ENCODE peak calls at places on chromosomes 6 and 20, in six cellular contexts. V is HCT116, G is tibial nerve, E is heart left ventricle, D is H54, R is body of pancreas. I is an unnamed sample.
A peak's percentile ranks its signal among the peaks of the same experiment; 100 is the strongest.

GRCh38 chr6:150366118-150366778 is 2.6 kb upstream of the IYD start:
- DNase-seq in V (no peak), G (no peak), E (no peak), D (no peak), R (no peak), I (no peak)

GRCh38 chr6:56570434-56571359 is 72.0 kb downstream of the DST start:
- DNase-seq in V (no peak), G (no peak), E (no peak), D (no peak), R (peak; percentile 16), I (no peak)

GRCh38 chr6:166635556-166635955 is 8.5 kb upstream of the RPS6KA2 start:
- DNase-seq in V (no peak), G (no peak), E (no peak), D (no peak), R (no peak), I (no peak)

GRCh38 chr6:12439296-12439695 is 149.1 kb downstream of the EDN1 start:
- DNase-seq in V (no peak), G (no peak), E (no peak), D (no peak), R (no peak), I (no peak)

GRCh38 chr6:142659661-142660060 is 285.3 kb downstream of the HIVEP2 start:
- DNase-seq in V (no peak), G (no peak), E (no peak), D (no peak), R (no peak), I (no peak)

GRCh38 chr6:47151232-47151898 is 109.2 kb upstream of the ADGRF1 start:
- DNase-seq in V (no peak), G (no peak), E (no peak), D (no peak), R (no peak), I (no peak)

GRCh38 chr6:22214314-22214713 is 82.5 kb downstream of the PRL start:
- DNase-seq in V (no peak), G (no peak), E (no peak), D (no peak), R (no peak), I (no peak)

GRCh38 chr6:108914235-108915022 is 66.2 kb downstream of the ARMC2 start:
- DNase-seq in V (peak; percentile 32), G (no peak), E (no peak), D (peak; percentile 14), R (peak; percentile 15), I (no peak)

GRCh38 chr6:39841291-39841690 is 49.1 kb downstream of the DAAM2 start:
- DNase-seq in V (no peak), G (no peak), E (no peak), D (no peak), R (no peak), I (no peak)

GRCh38 chr6:40325791-40326190 is 261.4 kb downstream of the LRFN2 start:
- DNase-seq in V (no peak), G (no peak), E (no peak), D (no peak), R (no peak), I (no peak)

GRCh38 chr20:47656313-47656712 is 129.0 kb downstream of the SULF2 start:
- DNase-seq in V (no peak), G (no peak), E (no peak), D (no peak), R (no peak), I (no peak)

GRCh38 chr20:49323622-49324238 is 45.9 kb upstream of the ZNFX1 start:
- DNase-seq in V (peak; percentile 34), G (peak; percentile 31), E (no peak), D (peak; percentile 56), R (peak; percentile 33), I (no peak)

GRCh38 chr6:165439928-165440554 is 130.6 kb upstream of the C6orf118 start:
- DNase-seq in V (peak; percentile 34), G (no peak), E (no peak), D (no peak), R (no peak), I (no peak)

GRCh38 chr6:34671801-34672656 is 24.5 kb downstream of the ILRUN start:
- DNase-seq in V (no peak), G (no peak), E (no peak), D (peak; percentile 54), R (no peak), I (peak; percentile 43)

GRCh38 chr6:121430514-121431460 is 4.7 kb upstream of the GJA1 start:
- DNase-seq in V (peak; percentile 29), G (peak; percentile 40), E (no peak), D (no peak), R (peak; percentile 30), I (no peak)

GRCh38 chr6:88662653-88663174 is 300.7 kb downstream of the RNGTT start:
- DNase-seq in V (no peak), G (no peak), E (no peak), D (no peak), R (no peak), I (no peak)
- TF ChIP-seq POLR2A in V (no peak), G (no peak), E (no peak), D (no peak), R (no peak), I (no peak)

DNA sequence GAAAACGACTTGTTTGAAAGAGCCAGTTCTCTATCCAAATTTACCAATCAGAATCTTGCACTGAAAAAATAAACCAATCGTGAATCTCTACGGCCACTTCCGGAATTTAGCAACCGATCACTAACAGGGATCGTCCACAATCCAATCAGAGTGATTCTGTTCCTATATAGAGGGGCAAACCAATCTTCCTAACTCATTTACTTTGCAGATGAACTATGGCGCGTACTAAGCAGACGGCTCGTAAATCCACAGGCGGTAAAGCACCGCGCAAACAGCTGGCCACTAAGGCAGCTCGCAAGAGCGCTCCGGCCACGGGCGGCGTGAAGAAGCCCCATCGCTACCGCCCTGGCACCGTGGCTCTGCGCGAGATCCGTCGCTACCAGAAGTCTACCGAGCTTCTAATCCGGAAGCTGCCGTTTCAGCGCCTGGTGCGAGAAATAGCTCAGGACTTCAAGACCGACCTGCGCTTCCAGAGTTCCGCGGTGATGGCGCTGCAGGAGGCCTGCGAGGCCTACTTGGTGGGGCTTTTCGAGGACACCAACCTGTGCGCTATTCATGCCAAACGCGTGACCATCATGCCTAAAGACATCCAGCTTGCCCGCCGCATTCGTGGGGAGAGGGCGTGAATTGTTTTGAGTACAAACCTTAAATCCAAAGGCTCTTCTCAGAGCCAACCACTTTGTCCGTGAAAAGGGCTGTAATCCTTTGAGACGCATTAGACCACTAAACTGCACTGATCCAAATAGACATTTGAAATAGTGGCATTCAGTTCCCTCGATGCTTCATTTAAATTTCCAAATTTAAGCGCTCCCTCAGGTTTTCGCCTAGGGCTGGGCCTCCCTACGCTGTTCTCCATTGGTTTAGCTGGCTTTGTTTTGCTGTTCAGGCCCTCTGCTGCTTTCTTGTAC is 138.0 kb downstream of the HFE start:
- DNase-seq in V (no peak), G (no peak), E (no peak), D (no peak), R (no peak), I (no peak)
- TF ChIP-seq POLR2A in V (no peak), G (no peak), E (no peak), D (no peak), R (no peak), I (no peak)

DNA sequence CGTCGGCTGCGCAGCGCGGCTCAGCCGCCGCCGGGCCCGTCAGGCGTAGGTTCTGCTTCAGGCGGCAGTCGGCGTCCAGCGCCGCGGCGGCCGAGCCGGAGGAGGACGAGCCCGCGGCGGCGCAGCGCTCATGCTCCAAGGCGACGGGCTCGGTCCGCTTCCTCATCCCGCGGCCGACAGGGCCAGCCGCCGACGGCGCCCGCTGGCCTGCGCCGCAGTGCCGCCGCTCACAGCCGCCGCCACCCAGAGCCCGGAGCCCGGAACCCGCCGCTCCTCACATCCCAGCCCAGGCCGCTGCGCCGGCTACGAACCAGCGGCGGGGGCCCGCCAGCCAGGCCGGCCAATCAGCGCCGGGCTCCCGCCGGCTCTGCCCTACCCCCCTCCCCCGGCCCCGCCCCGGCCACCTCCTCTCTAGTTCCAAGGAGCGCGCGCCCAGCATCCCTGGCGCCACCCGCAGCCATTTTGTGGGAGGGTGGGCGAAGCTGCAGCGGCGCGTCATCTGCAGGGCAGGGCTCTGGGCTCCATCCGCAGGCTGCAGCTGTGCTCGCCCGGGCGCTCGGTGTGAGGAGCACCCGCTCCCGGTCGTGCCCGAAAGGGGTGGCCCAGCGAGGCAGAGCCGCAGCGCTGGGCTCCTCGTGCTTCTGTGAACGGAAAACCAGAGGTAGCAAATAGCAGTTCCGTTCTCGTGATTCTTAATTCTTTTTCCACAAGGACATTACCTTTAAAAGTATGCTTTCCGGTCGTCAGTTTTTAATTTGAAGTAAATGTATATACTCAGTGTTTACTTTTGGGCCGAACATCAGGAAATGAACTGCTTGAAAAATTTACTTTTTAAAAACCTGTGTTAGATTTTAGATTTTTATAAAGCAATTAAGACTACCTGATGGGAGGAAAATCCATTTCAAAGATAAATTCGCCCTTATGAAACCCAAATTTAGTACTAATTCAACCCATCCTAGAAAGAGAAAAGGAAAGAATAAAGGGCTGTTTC is at the start of gene ABHD12:
- DNase-seq in V (peak; percentile 81), G (peak; percentile 88), E (peak; percentile 98), D (peak; percentile 94), R (peak; percentile 97), I (peak; percentile 95)
- TF ChIP-seq POLR2A in V (peak; percentile 43), G (peak; percentile 51), E (peak; percentile 51), D (peak; percentile 67), R (peak; percentile 92), I (peak; percentile 91)

DNA sequence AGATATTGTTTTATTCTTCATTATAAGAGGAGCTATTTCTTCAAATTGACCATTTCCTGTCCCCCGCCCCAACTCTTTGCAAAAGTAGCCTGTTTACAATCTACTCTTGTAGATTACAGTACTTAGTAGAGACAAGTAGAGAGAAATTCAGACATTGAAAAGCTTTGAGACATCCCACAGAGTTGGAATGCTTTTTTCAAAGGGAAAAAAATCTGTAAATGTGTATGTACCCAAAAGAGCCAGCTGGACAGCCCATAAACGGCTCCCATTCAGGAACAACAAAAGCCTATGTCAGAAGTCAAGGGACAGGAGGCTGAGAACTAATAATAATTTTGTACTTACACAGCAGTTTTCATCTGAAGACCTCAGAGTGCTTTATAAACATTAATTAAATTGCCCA is 24.0 kb downstream of the CD83 start:
- DNase-seq in V (no peak), G (no peak), E (no peak), D (no peak), R (no peak), I (no peak)
- TF ChIP-seq POLR2A in V (no peak), G (no peak), E (no peak), D (no peak), R (no peak), I (no peak)

DNA sequence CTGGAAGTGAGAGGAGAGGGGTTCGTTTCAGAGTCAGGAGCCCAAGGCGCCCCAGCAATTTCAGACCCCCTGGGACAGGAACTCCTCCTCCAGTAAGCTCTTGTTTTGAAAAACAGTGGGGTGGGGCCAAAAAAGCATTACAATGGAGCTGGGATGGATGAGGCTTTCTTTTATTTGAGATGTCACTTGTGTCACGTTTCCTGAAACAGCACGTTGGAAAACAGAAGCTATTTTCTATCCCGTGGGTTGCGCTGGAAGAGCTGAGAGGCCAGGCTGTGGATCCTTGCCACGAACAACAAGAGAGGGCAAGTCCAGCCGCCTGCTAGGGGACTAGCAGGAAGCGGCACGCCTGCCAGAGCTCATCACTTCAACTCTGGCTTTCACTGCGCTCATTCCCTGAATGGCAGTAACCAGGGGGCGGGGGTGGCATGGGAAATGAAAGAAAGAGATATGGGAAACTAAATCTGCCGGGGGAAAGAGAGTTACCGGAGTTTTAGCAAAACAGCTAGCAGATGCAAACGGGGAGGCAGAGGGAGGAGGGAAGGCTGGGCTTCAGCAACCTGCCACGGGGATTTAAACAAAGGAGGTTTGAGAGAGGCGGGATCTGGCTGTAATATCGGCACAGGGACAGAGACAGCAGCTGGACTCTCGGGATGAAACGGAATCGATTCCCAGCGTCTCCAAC is 34.6 kb downstream of the GCNT2 start:
- DNase-seq in V (no peak), G (peak; percentile 10), E (peak; percentile 85), D (peak; percentile 40), R (peak; percentile 36), I (no peak)
- TF ChIP-seq POLR2A in V (no peak), G (no peak), E (no peak), D (no peak), R (peak; percentile 6), I (no peak)